ENCODE peak calls at places on chromosome 19, in four cellular contexts. G is A549, R is H1, Q is stomach. J is an unnamed sample.

GRCh38 chr19:12159773-12160414 is 3.0 kb upstream of the ZNF136 start:
- DNase-seq in G (no peak), R (no peak), Q (no peak), J (no peak)

GRCh38 chr19:23118400-23118799 is 1.6 kb downstream of the ZNF730 start:
- DNase-seq in G (no peak), R (peak), Q (no peak), J (no peak)

GRCh38 chr19:16380314-16380695 is 55.7 kb downstream of the KLF2 start:
- DNase-seq in G (no peak), R (no peak), Q (no peak), J (no peak)

GRCh38 chr19:6108721-6109633 is 1.3 kb downstream of the RFX2 start:
- DNase-seq in G (peak), R (no peak), Q (peak), J (peak)

GRCh38 chr19:55101261-55101660 is 16.2 kb downstream of the PPP1R12C start:
- DNase-seq in G (no peak), R (no peak), Q (no peak), J (no peak)

GRCh38 chr19:39424934-39425333 is 10.8 kb downstream of the RPS16 start:
- DNase-seq in G (no peak), R (no peak), Q (no peak), J (no peak)

GRCh38 chr19:10724573-10725071 is 6.7 kb downstream of the DNM2 start:
- DNase-seq in G (no peak), R (no peak), Q (no peak), J (no peak)

GRCh38 chr19:7505288-7505681 is 10.6 kb upstream of the ZNF358 start:
- DNase-seq in G (no peak), R (no peak), Q (no peak), J (no peak)

GRCh38 chr19:13334801-13335481 is 171.3 kb downstream of the CACNA1A start:
- DNase-seq in G (peak), R (no peak), Q (no peak), J (no peak)

GRCh38 chr19:4748185-4748584 is 24.5 kb upstream of the DPP9 start:
- DNase-seq in G (no peak), R (no peak), Q (no peak), J (no peak)

GRCh38 chr19:3055741-3056453 is 6.4 kb downstream of the TLE5 start:
- DNase-seq in G (peak), R (no peak), Q (peak), J (no peak)

GRCh38 chr19:12723383-12723642 is 419 bp downstream of the TNPO2 start:
- DNase-seq in G (no peak), R (no peak), Q (no peak), J (no peak)

GRCh38 chr19:13399746-13400145 is 106.5 kb downstream of the CACNA1A start:
- DNase-seq in G (no peak), R (no peak), Q (no peak), J (no peak)

GRCh38 chr19:32421589-32422361 is 16.2 kb downstream of the DPY19L3 start:
- DNase-seq in G (no peak), R (no peak), Q (no peak), J (no peak)

GRCh38 chr19:17513801-17514200 is 2.4 kb downstream of the PGLS start:
- DNase-seq in G (no peak), R (no peak), Q (no peak), J (no peak)

GRCh38 chr19:4622695-4623421 is 16.5 kb upstream of the TNFAIP8L1 start:
- DNase-seq in G (no peak), R (no peak), Q (no peak), J (no peak)

GRCh38 chr19:30165228-30165813 is 206.9 kb upstream of the ZNF536 start:
- DNase-seq in G (no peak), R (no peak), Q (no peak), J (peak)

GRCh38 chr19:8988204-8988603 is 22.0 kb downstream of the MUC16 start:
- DNase-seq in G (peak), R (no peak), Q (no peak), J (no peak)

DNA sequence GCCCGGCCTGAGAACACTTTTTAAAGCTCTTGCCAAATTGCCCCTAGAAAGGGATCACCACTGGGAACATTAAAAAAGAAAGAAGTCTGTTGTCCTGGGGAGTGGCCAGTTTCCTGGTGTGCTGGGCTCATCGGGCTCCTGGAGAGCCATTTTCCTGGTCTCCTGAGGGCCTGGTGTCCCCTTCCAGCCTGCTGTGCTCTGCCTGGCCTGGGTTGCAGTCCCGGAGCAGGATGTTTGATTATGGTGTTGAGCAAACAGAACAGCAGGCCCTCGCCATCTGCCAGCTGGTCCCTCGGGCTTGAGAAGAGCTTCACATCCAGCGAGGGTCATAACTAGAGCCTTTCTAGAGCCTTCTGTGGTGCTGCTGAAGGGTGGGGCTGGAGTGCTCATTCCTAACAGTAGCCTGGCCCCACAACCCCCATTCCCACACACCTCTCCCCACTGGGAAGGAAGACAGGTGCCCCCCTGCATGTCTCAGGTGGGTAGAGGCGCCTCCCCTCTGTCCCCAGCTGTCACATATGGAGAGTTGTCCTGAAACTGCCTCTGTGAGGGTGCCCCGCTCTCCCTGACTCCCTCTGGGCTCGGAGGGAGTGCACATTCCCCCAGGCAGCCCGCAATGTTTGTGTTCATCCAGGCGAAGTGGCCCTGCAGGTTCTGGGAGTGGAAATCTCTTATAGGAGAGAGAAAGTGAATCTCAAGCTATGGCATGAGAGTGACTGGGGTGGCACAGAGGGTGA is 151.1 kb downstream of the SIPA1L3 start:
- DNase-seq in G (peak), R (no peak), Q (peak), J (no peak)
- TF ChIP-seq EP300 in G (no peak), R (no peak), Q (no peak), J (no peak)

GRCh38 chr19:18594096-18594823 is 5.7 kb downstream of the REX1BD start:
- DNase-seq in G (peak), R (no peak), Q (peak), J (no peak)
- TF ChIP-seq EP300 in G (no peak), R (no peak), Q (no peak), J (no peak)

DNA sequence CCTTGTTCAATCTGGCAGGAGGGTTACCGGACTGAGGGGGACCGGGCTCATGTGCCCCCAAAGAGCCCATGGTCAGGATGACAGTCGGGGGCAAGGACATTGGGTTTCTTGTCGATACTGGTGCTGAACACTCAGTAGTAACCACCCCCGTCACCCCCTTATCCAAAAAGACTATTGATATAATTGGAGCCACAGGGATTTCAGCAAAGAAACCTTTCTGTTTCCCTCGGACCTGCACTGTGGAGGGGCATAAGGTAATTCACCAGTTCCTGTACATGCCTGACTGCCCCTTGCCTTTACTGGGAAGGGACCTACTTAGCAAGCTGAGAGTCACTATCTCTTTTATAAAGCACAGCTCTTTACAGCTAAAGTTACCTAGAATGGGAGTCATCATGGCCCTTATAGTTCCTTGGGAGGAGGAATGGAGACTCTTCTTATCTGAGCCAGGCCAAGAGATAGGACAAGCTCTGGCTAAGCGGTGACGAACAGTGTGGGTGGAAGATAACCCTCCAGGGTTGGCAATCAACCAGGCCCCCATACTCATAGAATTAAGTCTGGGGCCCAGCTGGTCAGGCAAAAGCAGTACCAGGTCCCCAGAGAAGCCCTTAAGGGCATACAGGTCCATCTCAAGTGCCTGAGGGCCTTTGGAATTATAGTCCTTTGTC is 603.7 kb downstream of the UQCRFS1 start:
- DNase-seq in G (no peak), R (no peak), Q (no peak), J (peak)
- TF ChIP-seq EP300 in G (no peak), R (no peak), Q (no peak), J (no peak)

GRCh38 chr19:49205114-49205513 is 47.5 kb downstream of the TRPM4 start:
- DNase-seq in G (no peak), R (no peak), Q (no peak), J (no peak)
- TF ChIP-seq EP300 in G (no peak), R (no peak), Q (no peak), J (no peak)

GRCh38 chr19:35040826-35041547 is 534 bp upstream of the HPN start:
- DNase-seq in G (no peak), R (no peak), Q (peak), J (peak)
- TF ChIP-seq EP300 in G (no peak), R (peak), Q (peak), J (peak)

GRCh38 chr19:47483800-47484690 is at the start of gene KPTN:
- DNase-seq in G (peak), R (peak), Q (peak), J (peak)
- TF ChIP-seq EP300 in G (no peak), R (no peak), Q (no peak), J (no peak)

J was measured in esophagus muscularis mucosa.